ENCODE peak calls at places on chromosomes 5 and 9, in four cellular contexts. M, B, H and T are unnamed samples.

GRCh38 chr5:89255845-89256463 is 373.0 kb upstream of the MEF2C start:
- DNase-seq in M (no peak), B (peak; percentile 61), H (peak; percentile 33), T (no peak)

GRCh38 chr5:76384189-76384588 is 18.9 kb upstream of the IQGAP2 start:
- DNase-seq in M (no peak), B (no peak), H (no peak), T (no peak)

GRCh38 chr5:62771331-62771730 is 192.7 kb downstream of the LRRC70 start:
- DNase-seq in M (no peak), B (no peak), H (no peak), T (no peak)

GRCh38 chr9:126423022-126423708 is 96.5 kb downstream of the MVB12B start:
- DNase-seq in M (no peak), B (no peak), H (no peak), T (no peak)

GRCh38 chr5:54098267-54098666 is 212.1 kb downstream of the ARL15 start:
- DNase-seq in M (no peak), B (no peak), H (no peak), T (no peak)

GRCh38 chr9:19283108-19283710 is 52.7 kb downstream of the DENND4C start:
- DNase-seq in M (no peak), B (no peak), H (no peak), T (no peak)

GRCh38 chr5:131209506-131210191 is 38.9 kb downstream of the LYRM7 start:
- DNase-seq in M (no peak), B (no peak), H (peak; percentile 94), T (no peak)

GRCh38 chr5:89493414-89493813 is 610.4 kb upstream of the MEF2C start:
- DNase-seq in M (no peak), B (no peak), H (no peak), T (no peak)

GRCh38 chr5:59003124-59003523 is 420.2 kb downstream of the RAB3C start:
- DNase-seq in M (no peak), B (no peak), H (no peak), T (no peak)

GRCh38 chr5:107744418-107745330 is 73.9 kb upstream of the EFNA5 start:
- DNase-seq in M (no peak), B (no peak), H (no peak), T (no peak)

GRCh38 chr9:84781431-84781830 is 111.9 kb downstream of the NTRK2 start:
- DNase-seq in M (no peak), B (peak; percentile 13), H (peak; percentile 16), T (no peak)

GRCh38 chr9:107138261-107138992 is 144.7 kb upstream of the RAD23B start:
- DNase-seq in M (no peak), B (peak; percentile 15), H (no peak), T (no peak)

GRCh38 chr5:76679231-76679630 is 36.7 kb upstream of the F2R start:
- DNase-seq in M (no peak), B (no peak), H (no peak), T (no peak)

GRCh38 chr5:158054388-158055092 is 195.6 kb upstream of the CLINT1 start:
- DNase-seq in M (no peak), B (no peak), H (no peak), T (no peak)

GRCh38 chr5:149128023-149128875 is 13.0 kb upstream of the ABLIM3 start:
- DNase-seq in M (no peak), B (no peak), H (peak; percentile 8), T (no peak)

GRCh38 chr5:65101706-65102105 is 333.0 kb downstream of the CWC27 start:
- DNase-seq in M (no peak), B (no peak), H (no peak), T (no peak)

GRCh38 chr5:176889321-176890280 is 9.5 kb downstream of the HK3 start:
- DNase-seq in M (peak; percentile 34), B (no peak), H (no peak), T (no peak)

GRCh38 chr5:55445817-55446216 is 88.9 kb downstream of the PLPP1 start:
- DNase-seq in M (no peak), B (no peak), H (no peak), T (no peak)

GRCh38 chr9:36328798-36329411 is 70.7 kb upstream of the GNE start:
- DNase-seq in M (no peak), B (peak; percentile 58), H (peak; percentile 78), T (no peak)

GRCh38 chr5:5332287-5332686 is 90.2 kb upstream of the ICE1 start:
- DNase-seq in M (no peak), B (no peak), H (no peak), T (no peak)

GRCh38 chr9:73995836-73996235 is 501.3 kb upstream of the RORB start:
- DNase-seq in M (no peak), B (peak; percentile 34), H (no peak), T (no peak)

GRCh38 chr5:1726469-1726865 is 73.2 kb downstream of the MRPL36 start:
- DNase-seq in M (peak; percentile 24), B (no peak), H (no peak), T (no peak)

GRCh38 chr9:101323129-101323528 is 61.7 kb downstream of the BAAT start:
- DNase-seq in M (no peak), B (no peak), H (no peak), T (no peak)

GRCh38 chr5:98205691-98206461 is 567.6 kb upstream of the RGMB start:
- DNase-seq in M (no peak), B (peak; percentile 79), H (no peak), T (no peak)

GRCh38 chr9:121736964-121737462 is 85.6 kb downstream of the DAB2IP start:
- DNase-seq in M (no peak), B (no peak), H (no peak), T (no peak)

GRCh38 chr5:99019812-99020697 is 91.2 kb upstream of the CHD1 start:
- DNase-seq in M (no peak), B (peak; percentile 75), H (no peak), T (no peak)

GRCh38 chr9:12958279-12958678 is 183.5 kb downstream of the LURAP1L start:
- DNase-seq in M (no peak), B (no peak), H (no peak), T (no peak)

GRCh38 chr9:105835721-105836120 is 141.4 kb downstream of the TMEM38B start:
- DNase-seq in M (no peak), B (no peak), H (no peak), T (no peak)

GRCh38 chr9:2663886-2664674 is 42.5 kb downstream of the VLDLR start:
- DNase-seq in M (no peak), B (no peak), H (no peak), T (no peak)

GRCh38 chr9:79581794-79582193 is 10.0 kb downstream of the TLE4 start:
- DNase-seq in M (peak; percentile 39), B (peak; percentile 72), H (no peak), T (no peak)

GRCh38 chr9:15278290-15278689 is 28.7 kb downstream of the TTC39B start:
- DNase-seq in M (no peak), B (no peak), H (no peak), T (no peak)

GRCh38 chr9:15277400-15278137 is 29.4 kb downstream of the TTC39B start:
- DNase-seq in M (no peak), B (peak; percentile 22), H (peak; percentile 20), T (no peak)

GRCh38 chr9:15278839-15279238 is 28.2 kb downstream of the TTC39B start:
- DNase-seq in M (no peak), B (no peak), H (no peak), T (no peak)

GRCh38 chr9:15282567-15282966 is 24.4 kb downstream of the TTC39B start:
- DNase-seq in M (no peak), B (no peak), H (no peak), T (no peak)

GRCh38 chr9:15280647-15281046 is 26.4 kb downstream of the TTC39B start:
- DNase-seq in M (no peak), B (no peak), H (no peak), T (no peak)
- TF ChIP-seq CTCF in M (no peak), B (no peak), H (no peak), T (no peak)

DNA sequence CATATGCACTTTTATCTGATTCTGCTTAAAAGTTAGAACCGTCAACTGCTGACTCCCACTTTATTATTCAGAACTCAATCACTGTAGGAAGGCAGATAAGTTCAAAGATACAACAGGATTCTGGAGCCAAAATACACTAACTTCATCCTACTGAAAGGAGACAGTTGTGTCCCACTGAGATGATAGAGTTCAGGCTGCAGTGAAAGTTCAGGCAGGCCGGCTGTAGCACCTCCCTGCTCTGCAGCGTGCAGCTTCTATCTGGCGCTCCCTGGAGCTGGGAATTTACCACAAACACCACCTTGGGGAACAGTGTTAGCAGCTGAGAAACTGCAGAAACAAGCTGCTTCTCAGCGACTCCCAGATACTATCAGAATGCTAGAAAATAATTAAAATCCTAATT is 52.5 kb upstream of the CNTLN start:
- DNase-seq in M (peak; percentile 44), B (peak; percentile 5), H (no peak), T (no peak)
- TF ChIP-seq CTCF in M (no peak), B (no peak), H (no peak), T (no peak)

GRCh38 chr5:146671561-146671960 is 155.6 kb upstream of the GPR151 start:
- DNase-seq in M (no peak), B (no peak), H (no peak), T (no peak)
- TF ChIP-seq CTCF in M (no peak), B (no peak), H (no peak), T (no peak)

DNA sequence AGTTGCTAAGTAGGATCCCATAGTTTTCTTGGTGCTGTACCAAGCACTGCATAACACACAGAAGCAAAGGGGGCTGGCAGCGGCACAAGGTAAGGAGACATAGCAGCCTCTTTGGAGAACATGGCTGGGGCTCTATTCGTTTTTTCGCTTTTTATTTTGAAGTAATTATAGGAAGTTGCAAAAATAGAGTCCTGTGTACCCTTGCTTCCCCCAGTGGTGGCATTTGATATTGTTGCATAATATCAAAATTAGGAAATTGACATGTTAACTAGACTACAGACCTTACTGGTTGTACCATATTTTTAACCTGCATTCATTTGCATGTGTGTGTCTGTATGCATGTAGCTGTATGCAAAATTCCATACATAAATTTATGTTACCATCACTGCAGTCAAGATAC is 6.6 kb upstream of the UBQLN1 start:
- DNase-seq in M (no peak), B (no peak), H (peak; percentile 62), T (no peak)
- TF ChIP-seq CTCF in M (peak; percentile 49), B (no peak), H (peak; percentile 84), T (no peak)

GRCh38 chr5:35717718-35718117 is 100.1 kb downstream of the SPEF2 start:
- DNase-seq in M (no peak), B (no peak), H (no peak), T (no peak)
- TF ChIP-seq CTCF in M (no peak), B (peak; percentile 15), H (peak; percentile 53), T (no peak)

GRCh38 chr5:56481147-56481997 is 248.2 kb upstream of the ANKRD55 start:
- DNase-seq in M (peak; percentile 49), B (peak; percentile 11), H (peak; percentile 56), T (no peak)
- TF ChIP-seq CTCF in M (peak; percentile 30), B (no peak), H (peak; percentile 81), T (no peak)

GRCh38 chr9:32550609-32551490 is 1.3 kb upstream of the SMIM27 start:
- DNase-seq in M (peak; percentile 97), B (peak; percentile 77), H (peak; percentile 95), T (peak; percentile 84)

GRCh38 chr9:32551491-32552049 is 557 bp upstream of the SMIM27 start:
- DNase-seq in M (peak; percentile 43), B (no peak), H (peak; percentile 64), T (no peak)

GRCh38 chr9:32552172-32552872 is at the start of the genes SMIM27 and TOPORS:
- DNase-seq in M (peak; percentile 84), B (peak; percentile 88), H (peak; percentile 94), T (peak; percentile 62)

GRCh38 chr9:32554107-32554506 is 1.7 kb upstream of the TOPORS start:
- DNase-seq in M (no peak), B (no peak), H (no peak), T (no peak)

GRCh38 chr9:32550046-32550608 is 2.0 kb upstream of the SMIM27 start:
- DNase-seq in M (no peak), B (peak; percentile 22), H (peak; percentile 9), T (no peak)
- TF ChIP-seq CTCF in M (no peak), B (no peak), H (no peak), T (no peak)